ENCODE peak calls at places on chromosome 10, in five cellular contexts. Q is dorsolateral prefrontal cortex; G is stimulated activated CD4-positive, alpha-beta T cell treated with anti-CD3 and anti-CD28 coated beads, Interleukin-4, amount 100 ng/mL, for 48 hours; O is fibroblast of pulmonary artery; M is GDM1. Y is an unnamed sample.

GRCh38 chr10:89203237-89203636 is 3.9 kb downstream of the CH25H start:
- DNase-seq in G (no peak), O (no peak), Q (no peak), M (no peak), Y (no peak)

GRCh38 chr10:29966269-29966668 is 93.1 kb downstream of the JCAD start:
- DNase-seq in Q (no peak), G (no peak), M (no peak), O (no peak), Y (no peak)

GRCh38 chr10:27625452-27626345 is 119.9 kb downstream of the MKX start:
- DNase-seq in O (no peak), M (no peak), G (no peak), Q (no peak), Y (no peak)

GRCh38 chr10:77350134-77350533 is 287.5 kb downstream of the KCNMA1 start:
- DNase-seq in Q (no peak), M (no peak), G (no peak), O (no peak), Y (no peak)

GRCh38 chr10:99540339-99540672 is 7.6 kb downstream of the NKX2-3 start:
- DNase-seq in O (no peak), Q (no peak), G (no peak), M (no peak), Y (no peak)

GRCh38 chr10:131979821-131980270 is 1.9 kb downstream of the BNIP3 start:
- DNase-seq in Q (no peak), M (no peak), G (no peak), O (peak; percentile 40), Y (no peak)

GRCh38 chr10:133379152-133379800 is at the start of gene PAOX:
- DNase-seq in O (peak; percentile 67), M (no peak), G (no peak), Q (peak; percentile 54), Y (no peak)

GRCh38 chr10:7767209-7767608 is 20.6 kb downstream of the KIN start:
- DNase-seq in O (peak; percentile 60), G (no peak), M (no peak), Q (no peak), Y (no peak)

GRCh38 chr10:3672220-3672619 is 112.8 kb downstream of the KLF6 start:
- DNase-seq in G (no peak), Q (no peak), O (no peak), M (no peak), Y (no peak)

GRCh38 chr10:131150126-131150525 is 161.4 kb downstream of the TCERG1L start:
- DNase-seq in M (no peak), O (no peak), Q (no peak), G (no peak), Y (no peak)

GRCh38 chr10:18666810-18667209 is 7.6 kb downstream of the ARL5B start:
- DNase-seq in G (no peak), O (peak; percentile 68), M (no peak), Q (no peak), Y (no peak)

GRCh38 chr10:28087675-28088351 is 88.9 kb upstream of the ODAD2 start:
- DNase-seq in Q (no peak), M (no peak), G (no peak), O (peak; percentile 79), Y (no peak)

GRCh38 chr10:127081946-127082345 is 114.4 kb downstream of the INSYN2A start:
- DNase-seq in Q (no peak), O (no peak), M (no peak), G (no peak), Y (peak; percentile 50)

GRCh38 chr10:130983749-130984148 is 327.8 kb downstream of the TCERG1L start:
- DNase-seq in O (no peak), M (no peak), Q (no peak), G (no peak), Y (no peak)

GRCh38 chr10:30705086-30705624 is 75.6 kb upstream of the LYZL2 start:
- DNase-seq in M (no peak), O (no peak), G (no peak), Q (no peak), Y (peak; percentile 59)

GRCh38 chr10:8323443-8324054 is 269.1 kb downstream of the GATA3 start:
- DNase-seq in Q (no peak), G (no peak), O (peak; percentile 78), M (no peak), Y (no peak)

GRCh38 chr10:73874267-73875138 is at the start of gene CAMK2G:
- DNase-seq in M (peak; percentile 71), G (peak; percentile 65), Q (peak; percentile 74), O (peak; percentile 83), Y (peak; percentile 68)

GRCh38 chr10:132387723-132388210 is 9.2 kb upstream of the PWWP2B start:
- DNase-seq in M (peak; percentile 78), G (peak; percentile 70), O (peak; percentile 42), Q (peak; percentile 20), Y (no peak)

GRCh38 chr10:12400266-12400931 is 51.1 kb downstream of the CAMK1D start:
- DNase-seq in Q (no peak), O (peak; percentile 17), M (no peak), G (no peak), Y (no peak)

GRCh38 chr10:12042409-12042796 is 206 bp downstream of the UPF2 start:
- DNase-seq in M (no peak), Q (no peak), G (peak; percentile 32), O (peak; percentile 13), Y (peak; percentile 92)

GRCh38 chr10:74035324-74035723 is 37.4 kb downstream of the VCL start:
- DNase-seq in O (no peak), G (no peak), M (no peak), Q (no peak), Y (no peak)

GRCh38 chr10:27527597-27528295 is 23.6 kb downstream of the RAB18 start:
- DNase-seq in O (peak; percentile 20), Q (no peak), M (no peak), G (no peak), Y (no peak)

GRCh38 chr10:70254795-70255328 is 21.6 kb upstream of the PPA1 start:
- DNase-seq in G (no peak), Q (no peak), M (no peak), O (no peak), Y (peak; percentile 81)

GRCh38 chr10:5818048-5818331 is 4.8 kb upstream of the GDI2 start:
- DNase-seq in Q (no peak), G (no peak), M (no peak), O (no peak), Y (no peak)

GRCh38 chr10:109912335-109913282 is 10.7 kb downstream of the XPNPEP1 start:
- DNase-seq in Q (no peak), M (no peak), G (no peak), O (peak; percentile 55), Y (no peak)

GRCh38 chr10:48243487-48243886 is 31.0 kb downstream of the FRMPD2 start:
- DNase-seq in Q (no peak), G (no peak), O (no peak), M (no peak), Y (no peak)

GRCh38 chr10:111093741-111094380 is 17.0 kb downstream of the ADRA2A start:
- DNase-seq in Q (no peak), M (no peak), G (no peak), O (peak; percentile 9), Y (no peak)

GRCh38 chr10:75400769-75401568 is 595 bp downstream of the ZNF503 start:
- DNase-seq in M (peak; percentile 21), O (peak; percentile 71), G (no peak), Q (no peak), Y (peak; percentile 93)

GRCh38 chr10:72665925-72666324 is 26.0 kb upstream of the MCU start:
- DNase-seq in O (no peak), G (no peak), M (no peak), Q (no peak), Y (no peak)

GRCh38 chr10:131242007-131242406 is 69.5 kb downstream of the TCERG1L start:
- DNase-seq in M (no peak), O (no peak), Q (no peak), G (no peak), Y (no peak)

GRCh38 chr10:3622845-3623621 is 162.0 kb downstream of the KLF6 start:
- DNase-seq in Q (no peak), G (peak; percentile 27), O (peak; percentile 22), M (no peak), Y (no peak)

GRCh38 chr10:110569736-110570135 is 2.2 kb downstream of the SMC3 start:
- DNase-seq in O (no peak), G (no peak), M (no peak), Q (no peak), Y (no peak)

Y was measured in lower leg skin.